ENCODE peak calls at places on chromosomes 1 and 21, in six cellular contexts. G is HS-5, P is substantia nigra, L is A549, A is lung, X is T1000. Z is an unnamed sample.

GRCh38 chr1:86757272-86757984 is 53.1 kb downstream of the SH3GLB1 start:
- DNase-seq in G (no peak), P (no peak), L (no peak), A (peak), X (no peak), Z (no peak)

GRCh38 chr1:47997289-47998200 is at the start of gene TRABD2B:
- DNase-seq in G (peak), P (peak), L (peak), A (peak), X (peak), Z (peak)

GRCh38 chr1:10759413-10760200 is 36.8 kb downstream of the CASZ1 start:
- DNase-seq in G (no peak), P (no peak), L (no peak), A (no peak), X (no peak), Z (no peak)

GRCh38 chr1:83641206-83641658 is 357.7 kb downstream of the TTLL7 start:
- DNase-seq in G (no peak), P (no peak), L (no peak), A (no peak), X (no peak), Z (peak)

GRCh38 chr1:9315411-9316079 is 22.9 kb downstream of the SPSB1 start:
- DNase-seq in G (no peak), P (no peak), L (no peak), A (no peak), X (peak), Z (no peak)

GRCh38 chr1:116574581-116575291 is 3.9 kb upstream of the CD58 start:
- DNase-seq in G (peak), P (no peak), L (peak), A (peak), X (peak), Z (peak)

GRCh38 chr1:119676571-119677206 is 28.6 kb upstream of the ZNF697 start:
- DNase-seq in G (no peak), P (no peak), L (no peak), A (peak), X (no peak), Z (no peak)

GRCh38 chr1:214043167-214043566 is 55.4 kb downstream of the PROX1 start:
- DNase-seq in G (no peak), P (no peak), L (no peak), A (no peak), X (no peak), Z (no peak)

GRCh38 chr1:112803906-112804762 is 89.0 kb upstream of the PPM1J start:
- DNase-seq in G (peak), P (peak), L (peak), A (peak), X (peak), Z (peak)

GRCh38 chr1:231359113-231359512 is 21.0 kb downstream of the SPRTN start:
- DNase-seq in G (peak), P (no peak), L (no peak), A (no peak), X (no peak), Z (peak)

GRCh38 chr1:32870615-32871363 is at the start of gene FNDC5:
- DNase-seq in G (no peak), P (no peak), L (no peak), A (no peak), X (no peak), Z (no peak)

GRCh38 chr1:207112907-207113306 is 8.9 kb downstream of the C4BPA start:
- DNase-seq in G (no peak), P (no peak), L (no peak), A (no peak), X (no peak), Z (no peak)

GRCh38 chr1:239418683-239419082 is 32.3 kb downstream of the CHRM3 start:
- DNase-seq in G (no peak), P (no peak), L (no peak), A (no peak), X (no peak), Z (no peak)

GRCh38 chr1:7293702-7294630 is 477.1 kb upstream of the VAMP3 start:
- DNase-seq in G (no peak), P (no peak), L (no peak), A (peak), X (no peak), Z (no peak)

GRCh38 chr1:179231923-179232322 is 2.4 kb upstream of the ABL2 start:
- DNase-seq in G (peak), P (no peak), L (peak), A (no peak), X (no peak), Z (no peak)

GRCh38 chr1:28927442-28928305 is 13.3 kb downstream of the EPB41 start:
- DNase-seq in G (no peak), P (no peak), L (no peak), A (no peak), X (no peak), Z (peak)

GRCh38 chr1:99943238-99943794 is 26.5 kb upstream of the SLC35A3 start:
- DNase-seq in G (no peak), P (no peak), L (no peak), A (no peak), X (no peak), Z (peak)

GRCh38 chr1:204744102-204744501 is 58.6 kb upstream of the LRRN2 start:
- DNase-seq in G (no peak), P (no peak), L (no peak), A (no peak), X (no peak), Z (no peak)

GRCh38 chr1:38919075-38919474 is 22.6 kb downstream of the RHBDL2 start:
- DNase-seq in G (no peak), P (no peak), L (no peak), A (no peak), X (no peak), Z (no peak)

GRCh38 chr1:57784356-57784755 is 360.5 kb upstream of the DAB1 start:
- DNase-seq in G (no peak), P (no peak), L (no peak), A (no peak), X (no peak), Z (no peak)

GRCh38 chr1:24100945-24101737 is 10.8 kb downstream of the MYOM3 start:
- DNase-seq in G (no peak), P (no peak), L (no peak), A (no peak), X (no peak), Z (no peak)

GRCh38 chr1:59173721-59174120 is 123.2 kb upstream of the FGGY start:
- DNase-seq in G (peak), P (no peak), L (no peak), A (no peak), X (peak), Z (peak)

GRCh38 chr1:28812669-28813468 is 899 bp downstream of the OPRD1 start:
- DNase-seq in G (no peak), P (no peak), L (no peak), A (no peak), X (no peak), Z (no peak)

GRCh38 chr1:151728151-151728711 is 6.9 kb downstream of the RIIAD1 start:
- DNase-seq in G (no peak), P (no peak), L (no peak), A (no peak), X (no peak), Z (peak)

GRCh38 chr1:206479164-206480125 is 9.2 kb downstream of the IKBKE start:
- DNase-seq in G (peak), P (no peak), L (peak), A (peak), X (peak), Z (no peak)

GRCh38 chr1:24248859-24249258 is 61.8 kb upstream of the IFNLR1 start:
- DNase-seq in G (no peak), P (no peak), L (no peak), A (no peak), X (no peak), Z (no peak)

GRCh38 chr1:77536813-77537212 is 145.6 kb downstream of the ZZZ3 start:
- DNase-seq in G (peak), P (no peak), L (peak), A (no peak), X (peak), Z (peak)

GRCh38 chr1:234154320-234155251 is 218.7 kb upstream of the COA6 start:
- DNase-seq in G (peak), P (no peak), L (peak), A (no peak), X (no peak), Z (peak)

GRCh38 chr1:201614262-201615015 is 75.5 kb downstream of the NAV1 start:
- DNase-seq in G (no peak), P (no peak), L (no peak), A (no peak), X (no peak), Z (no peak)

GRCh38 chr21:46100426-46100825 is 2.5 kb downstream of the COL6A2 start:
- DNase-seq in G (peak), P (no peak), L (no peak), A (peak), X (no peak), Z (peak)

GRCh38 chr1:4177425-4178150 is 277.5 kb upstream of the C1orf174 start:
- DNase-seq in G (no peak), P (no peak), L (no peak), A (peak), X (no peak), Z (no peak)

GRCh38 chr1:84574936-84575335 is 696 bp upstream of the CTBS start:
- DNase-seq in G (no peak), P (no peak), L (no peak), A (no peak), X (no peak), Z (no peak)